ENCODE peak calls at places on chromosomes 2 and 18, in eight cellular contexts. W, L, C, E, X, M, D and S are unnamed samples.

GRCh38 chr2:159922563-159922962 is 124.6 kb upstream of the CD302 start:
- DNase-seq in X (no peak), E (no peak), D (no peak), C (no peak), L (no peak), W (no peak), M (no peak), S (no peak)

GRCh38 chr2:155748126-155748525 is 584.4 kb downstream of the NR4A2 start:
- DNase-seq in C (no peak), L (no peak), D (no peak), X (no peak), M (no peak), W (no peak), E (no peak), S (no peak)

GRCh38 chr2:47771211-47771610 is 11.7 kb upstream of the MSH6 start:
- DNase-seq in X (no peak), M (peak; percentile 99), W (no peak), L (no peak), C (peak; percentile 88), E (peak; percentile 11), D (no peak), S (no peak)

GRCh38 chr2:11388262-11389047 is 44.0 kb upstream of the ROCK2 start:
- DNase-seq in E (no peak), C (no peak), W (no peak), M (no peak), X (no peak), D (no peak), L (no peak), S (no peak)

GRCh38 chr2:46954951-46955571 is 39.5 kb upstream of the MCFD2 start:
- DNase-seq in M (peak; percentile 95), W (no peak), C (peak; percentile 49), E (peak; percentile 56), D (no peak), L (no peak), X (peak; percentile 93), S (no peak)

GRCh38 chr2:25228848-25229674 is 60.7 kb upstream of the POMC start:
- DNase-seq in L (peak; percentile 22), C (peak; percentile 37), M (peak; percentile 68), D (no peak), X (peak; percentile 90), E (peak; percentile 58), W (no peak), S (no peak)

GRCh38 chr2:46335404-46335965 is 38.3 kb downstream of the EPAS1 start:
- DNase-seq in W (no peak), M (no peak), L (no peak), C (no peak), D (no peak), X (no peak), E (no peak), S (no peak)

GRCh38 chr2:231709636-231709980 is 1.3 kb downstream of the PTMA start:
- DNase-seq in C (no peak), E (peak; percentile 56), W (no peak), L (no peak), D (no peak), X (peak; percentile 90), M (no peak), S (peak; percentile 84)

GRCh38 chr2:205386109-205386508 is 296.2 kb upstream of the NRP2 start:
- DNase-seq in L (no peak), M (peak; percentile 38), D (no peak), E (no peak), W (no peak), X (no peak), C (peak; percentile 54), S (no peak)

GRCh38 chr18:80154293-80154692 is 45.2 kb downstream of the ADNP2 start:
- DNase-seq in W (no peak), X (no peak), C (no peak), D (peak; percentile 37), M (no peak), E (no peak), L (peak; percentile 47), S (no peak)

GRCh38 chr2:214519258-214519818 is 108.5 kb downstream of the VWC2L start:
- DNase-seq in M (no peak), W (no peak), L (no peak), C (no peak), X (no peak), E (no peak), D (no peak), S (no peak)

GRCh38 chr2:172148246-172148645 is 45.5 kb upstream of the DLX2 start:
- DNase-seq in W (no peak), L (no peak), D (no peak), X (no peak), C (no peak), M (peak; percentile 50), E (no peak), S (no peak)